ENCODE peak calls at places on chromosomes 13 and 19, in six cellular contexts. J, B, W, A, G and P are unnamed samples.

GRCh38 chr13:28408235-28408848 is 86.6 kb downstream of the FLT1 start:
- DNase-seq in W (no peak), A (peak; percentile 94), G (no peak), J (no peak), B (no peak), P (no peak)

GRCh38 chr19:32233091-32233490 is 112.3 kb upstream of the ZNF507 start:
- DNase-seq in J (no peak), B (no peak), G (no peak), A (no peak), W (no peak), P (no peak)

GRCh38 chr19:13099073-13099999 is 3.3 kb downstream of the LYL1 start:
- DNase-seq in J (peak; percentile 86), A (peak; percentile 96), W (peak; percentile 76), G (no peak), B (peak; percentile 82), P (peak; percentile 78)

GRCh38 chr19:34573226-34573864 is 91.8 kb downstream of the WTIP start:
- DNase-seq in A (no peak), B (no peak), J (no peak), G (no peak), W (no peak), P (no peak)

GRCh38 chr19:46716013-46716671 is 772 bp downstream of the PRKD2 start:
- DNase-seq in B (no peak), A (peak; percentile 58), J (no peak), W (no peak), G (no peak), P (peak; percentile 31)

GRCh38 chr13:23993439-23993980 is 96.2 kb upstream of the C1QTNF9B start:
- DNase-seq in A (no peak), W (no peak), B (no peak), G (no peak), J (no peak), P (no peak)

GRCh38 chr13:21318891-21319532 is 140.1 kb downstream of the ZDHHC20 start:
- DNase-seq in W (no peak), G (no peak), A (no peak), J (no peak), B (no peak), P (no peak)

GRCh38 chr13:44196186-44196751 is 177.4 kb upstream of the SERP2 start:
- DNase-seq in J (no peak), B (no peak), A (no peak), W (no peak), G (no peak), P (no peak)

GRCh38 chr13:35722438-35723060 is 246.1 kb upstream of the MAB21L1 start:
- DNase-seq in J (no peak), W (no peak), A (peak; percentile 74), B (no peak), G (no peak), P (no peak)

GRCh38 chr19:15550847-15551182 is 42.5 kb downstream of the CYP4F22 start:
- DNase-seq in G (no peak), J (no peak), W (no peak), B (no peak), A (no peak), P (no peak)

GRCh38 chr13:100854091-100854490 is 179.5 kb upstream of the TMTC4 start:
- DNase-seq in A (no peak), G (no peak), B (no peak), J (no peak), W (no peak), P (no peak)

GRCh38 chr13:113592571-113592970 is 8.0 kb downstream of the TFDP1 start:
- DNase-seq in G (no peak), B (no peak), J (no peak), A (no peak), W (no peak), P (peak; percentile 30)

GRCh38 chr13:94708031-94708571 is 4.2 kb downstream of the SOX21 start:
- DNase-seq in A (no peak), W (no peak), G (no peak), B (no peak), J (no peak), P (no peak)

GRCh38 chr19:44548736-44549135 is 19.3 kb upstream of the CEACAM20 start:
- DNase-seq in G (no peak), A (no peak), B (no peak), W (no peak), J (no peak), P (no peak)

GRCh38 chr13:111926501-111927180 is 140.3 kb upstream of the SOX1 start:
- DNase-seq in J (no peak), G (no peak), W (no peak), A (no peak), B (no peak), P (no peak)

GRCh38 chr19:13153627-13154240 is 3.5 kb downstream of the IER2 start:
- DNase-seq in J (no peak), W (no peak), B (no peak), A (peak; percentile 63), G (peak; percentile 29), P (no peak)

GRCh38 chr13:92403606-92404005 is 823.0 kb upstream of the GPC6 start:
- DNase-seq in J (no peak), G (no peak), B (no peak), A (no peak), W (no peak), P (no peak)

GRCh38 chr13:90230311-90230710 is 1117.2 kb upstream of the MIR17HG start:
- DNase-seq in W (no peak), G (no peak), B (no peak), J (no peak), A (no peak), P (no peak)

GRCh38 chr13:60326273-60326672 is 70.7 kb upstream of the TDRD3 start:
- DNase-seq in B (no peak), J (no peak), G (no peak), W (no peak), A (peak; percentile 28), P (peak; percentile 41)

GRCh38 chr19:33047422-33047821 is 17.3 kb downstream of the RHPN2 start:
- DNase-seq in G (no peak), B (no peak), J (no peak), A (no peak), W (no peak), P (no peak)

GRCh38 chr13:83943530-83944279 is 61.4 kb upstream of the SLITRK1 start:
- DNase-seq in J (no peak), B (no peak), G (no peak), W (no peak), A (no peak), P (no peak)

GRCh38 chr19:35712910-35713845 is 4.6 kb upstream of the KMT2B start:
- DNase-seq in W (no peak), A (no peak), J (peak; percentile 61), B (no peak), G (no peak), P (no peak)

GRCh38 chr19:37951816-37952210 is 44.8 kb downstream of the SIPA1L3 start:
- DNase-seq in J (no peak), B (no peak), W (no peak), A (no peak), G (no peak), P (no peak)

GRCh38 chr13:26584713-26585112 is 27.2 kb downstream of the WASF3 start:
- DNase-seq in W (no peak), J (no peak), G (peak; percentile 68), B (no peak), A (no peak), P (no peak)

GRCh38 chr13:52847682-52848432 is 583 bp downstream of the PCDH8 start:
- DNase-seq in A (no peak), J (no peak), W (no peak), B (no peak), G (no peak), P (no peak)

GRCh38 chr19:31160346-31160926 is 188.8 kb downstream of the TSHZ3 start:
- DNase-seq in G (no peak), A (no peak), J (no peak), B (no peak), W (no peak), P (no peak)

GRCh38 chr19:9070066-9070465 is 16.8 kb upstream of the OR1M1 start:
- DNase-seq in B (no peak), J (no peak), A (no peak), G (no peak), W (no peak), P (no peak)

GRCh38 chr19:28224441-28224840 is 988.5 kb downstream of the UQCRFS1 start:
- DNase-seq in G (no peak), A (no peak), W (no peak), J (no peak), B (no peak), P (no peak)

GRCh38 chr19:4007836-4008539 is 452 bp downstream of the PIAS4 start:
- DNase-seq in B (no peak), J (peak; percentile 42), G (no peak), A (no peak), W (no peak), P (peak; percentile 31)

GRCh38 chr19:3338541-3339181 is 27.7 kb upstream of the NFIC start:
- DNase-seq in G (no peak), W (peak; percentile 64), A (peak; percentile 53), B (no peak), J (no peak), P (no peak)

GRCh38 chr19:42553292-42554045 is 25.2 kb upstream of the CEACAM1 start:
- DNase-seq in W (no peak), J (no peak), B (no peak), G (no peak), A (peak; percentile 68), P (no peak)

GRCh38 chr19:46191972-46192371 is 37.6 kb upstream of the IGFL1 start:
- DNase-seq in A (peak; percentile 79), J (no peak), B (no peak), W (no peak), G (no peak), P (no peak)

GRCh38 chr13:108961542-108962125 is 332.2 kb downstream of the MYO16 start:
- DNase-seq in B (peak; percentile 46), G (peak; percentile 46), A (peak; percentile 83), W (no peak), J (peak; percentile 55), P (peak; percentile 79)

GRCh38 chr13:43666403-43666802 is 120.4 kb downstream of the ENOX1 start:
- DNase-seq in B (no peak), A (no peak), W (no peak), G (no peak), J (no peak), P (no peak)

GRCh38 chr19:15426485-15427349 is 7.9 kb upstream of the AKAP8L start:
- DNase-seq in B (no peak), J (no peak), G (no peak), A (no peak), W (no peak), P (no peak)

GRCh38 chr13:105598551-105598950 is 936.9 kb downstream of the EFNB2 start:
- DNase-seq in A (no peak), W (no peak), G (no peak), J (no peak), B (no peak), P (no peak)

GRCh38 chr13:66154981-66155380 is 1075.2 kb downstream of the PCDH9 start:
- DNase-seq in B (peak; percentile 23), G (no peak), A (peak; percentile 9), J (no peak), W (no peak), P (no peak)

GRCh38 chr19:35140898-35141626 is 2.0 kb upstream of the FXYD7 start:
- DNase-seq in A (peak; percentile 79), J (peak; percentile 92), B (peak; percentile 86), W (peak; percentile 91), G (peak; percentile 67), P (peak; percentile 94)

GRCh38 chr13:108044929-108045328 is 170.4 kb downstream of the LIG4 start:
- DNase-seq in W (no peak), A (no peak), B (no peak), G (no peak), J (no peak), P (no peak)